ENCODE peak calls at places on chromosomes 11 and 22, in nine cellular contexts. One of them, this sample, is unnamed.

GRCh38 chr11:4035985-4036384 is 58.6 kb upstream of the RRM1 start:
- DNase-seq in activated effector memory CD4-positive, alpha-beta T cell treated with anti-CD3 and anti-CD28 coated beads, Interleukin-2, amount 50 U/mL, for 16 hours: no peak
- DNase-seq in stimulated activated CD8-positive, alpha-beta memory T cell treated with anti-CD3 and anti-CD28 coated beads, Interleukin-7, amount 100 ng/mL, for 24 hours: no peak
- DNase-seq in amygdala: no peak
- DNase-seq in right cardiac atrium: no peak
- DNase-seq in stimulated activated CD4-positive, alpha-beta T cell treated with anti-CD3 and anti-CD28 coated beads, Interleukin-1b, Interleukin-23, amount 100 ng/mL, for 24 hours: no peak
- DNase-seq in Right ventricle myocardium superior: no peak
- DNase-seq in T-cell: no peak
- DNase-seq in NCI-H1105: no peak
- DNase-seq in this sample: no peak

GRCh38 chr11:125950696-125951645 is 5.1 kb downstream of the VSIG10L2 start:
- DNase-seq in NCI-H1105: no peak
- DNase-seq in stimulated activated CD4-positive, alpha-beta T cell treated with anti-CD3 and anti-CD28 coated beads, Interleukin-1b, Interleukin-23, amount 100 ng/mL, for 24 hours: no peak
- DNase-seq in Right ventricle myocardium superior: peak; percentile 85
- DNase-seq in activated effector memory CD4-positive, alpha-beta T cell treated with anti-CD3 and anti-CD28 coated beads, Interleukin-2, amount 50 U/mL, for 16 hours: no peak
- DNase-seq in T-cell: no peak
- DNase-seq in right cardiac atrium: peak; percentile 81
- DNase-seq in stimulated activated CD8-positive, alpha-beta memory T cell treated with anti-CD3 and anti-CD28 coated beads, Interleukin-7, amount 100 ng/mL, for 24 hours: no peak
- DNase-seq in amygdala: no peak
- DNase-seq in this sample: peak; percentile 96

GRCh38 chr11:69641681-69642548 is 959 bp downstream of the CCND1 start:
- DNase-seq in Right ventricle myocardium superior: no peak
- DNase-seq in T-cell: no peak
- DNase-seq in right cardiac atrium: no peak
- DNase-seq in activated effector memory CD4-positive, alpha-beta T cell treated with anti-CD3 and anti-CD28 coated beads, Interleukin-2, amount 50 U/mL, for 16 hours: peak; percentile 60
- DNase-seq in stimulated activated CD4-positive, alpha-beta T cell treated with anti-CD3 and anti-CD28 coated beads, Interleukin-1b, Interleukin-23, amount 100 ng/mL, for 24 hours: no peak
- DNase-seq in amygdala: no peak
- DNase-seq in NCI-H1105: no peak
- DNase-seq in stimulated activated CD8-positive, alpha-beta memory T cell treated with anti-CD3 and anti-CD28 coated beads, Interleukin-7, amount 100 ng/mL, for 24 hours: no peak
- DNase-seq in this sample: peak; percentile 61

GRCh38 chr11:100965346-100965745 is 164.3 kb downstream of the PGR start:
- DNase-seq in NCI-H1105: no peak
- DNase-seq in T-cell: no peak
- DNase-seq in right cardiac atrium: no peak
- DNase-seq in activated effector memory CD4-positive, alpha-beta T cell treated with anti-CD3 and anti-CD28 coated beads, Interleukin-2, amount 50 U/mL, for 16 hours: no peak
- DNase-seq in amygdala: no peak
- DNase-seq in stimulated activated CD4-positive, alpha-beta T cell treated with anti-CD3 and anti-CD28 coated beads, Interleukin-1b, Interleukin-23, amount 100 ng/mL, for 24 hours: no peak
- DNase-seq in Right ventricle myocardium superior: no peak
- DNase-seq in stimulated activated CD8-positive, alpha-beta memory T cell treated with anti-CD3 and anti-CD28 coated beads, Interleukin-7, amount 100 ng/mL, for 24 hours: no peak
- DNase-seq in this sample: no peak

GRCh38 chr22:50683994-50684371 is 11.4 kb downstream of the SHANK3 start:
- DNase-seq in stimulated activated CD4-positive, alpha-beta T cell treated with anti-CD3 and anti-CD28 coated beads, Interleukin-1b, Interleukin-23, amount 100 ng/mL, for 24 hours: no peak
- DNase-seq in activated effector memory CD4-positive, alpha-beta T cell treated with anti-CD3 and anti-CD28 coated beads, Interleukin-2, amount 50 U/mL, for 16 hours: no peak
- DNase-seq in T-cell: no peak
- DNase-seq in Right ventricle myocardium superior: no peak
- DNase-seq in right cardiac atrium: no peak
- DNase-seq in NCI-H1105: no peak
- DNase-seq in amygdala: no peak
- DNase-seq in stimulated activated CD8-positive, alpha-beta memory T cell treated with anti-CD3 and anti-CD28 coated beads, Interleukin-7, amount 100 ng/mL, for 24 hours: no peak
- DNase-seq in this sample: no peak

GRCh38 chr22:44341431-44342346 is 28.9 kb upstream of the SHISAL1 start:
- DNase-seq in amygdala: no peak
- DNase-seq in T-cell: no peak
- DNase-seq in stimulated activated CD8-positive, alpha-beta memory T cell treated with anti-CD3 and anti-CD28 coated beads, Interleukin-7, amount 100 ng/mL, for 24 hours: no peak
- DNase-seq in stimulated activated CD4-positive, alpha-beta T cell treated with anti-CD3 and anti-CD28 coated beads, Interleukin-1b, Interleukin-23, amount 100 ng/mL, for 24 hours: no peak
- DNase-seq in Right ventricle myocardium superior: no peak
- DNase-seq in activated effector memory CD4-positive, alpha-beta T cell treated with anti-CD3 and anti-CD28 coated beads, Interleukin-2, amount 50 U/mL, for 16 hours: no peak
- DNase-seq in right cardiac atrium: peak; percentile 66
- DNase-seq in NCI-H1105: no peak
- DNase-seq in this sample: peak; percentile 86

GRCh38 chr22:19876314-19876940 is 21.8 kb upstream of the GNB1L start:
- DNase-seq in amygdala: no peak
- DNase-seq in NCI-H1105: no peak
- DNase-seq in stimulated activated CD4-positive, alpha-beta T cell treated with anti-CD3 and anti-CD28 coated beads, Interleukin-1b, Interleukin-23, amount 100 ng/mL, for 24 hours: no peak
- DNase-seq in activated effector memory CD4-positive, alpha-beta T cell treated with anti-CD3 and anti-CD28 coated beads, Interleukin-2, amount 50 U/mL, for 16 hours: peak; percentile 61
- DNase-seq in T-cell: no peak
- DNase-seq in stimulated activated CD8-positive, alpha-beta memory T cell treated with anti-CD3 and anti-CD28 coated beads, Interleukin-7, amount 100 ng/mL, for 24 hours: no peak
- DNase-seq in Right ventricle myocardium superior: no peak
- DNase-seq in right cardiac atrium: peak; percentile 27
- DNase-seq in this sample: peak; percentile 45

GRCh38 chr11:122642971-122643370 is 12.6 kb upstream of the UBASH3B start:
- DNase-seq in right cardiac atrium: no peak
- DNase-seq in amygdala: no peak
- DNase-seq in NCI-H1105: no peak
- DNase-seq in T-cell: no peak
- DNase-seq in stimulated activated CD4-positive, alpha-beta T cell treated with anti-CD3 and anti-CD28 coated beads, Interleukin-1b, Interleukin-23, amount 100 ng/mL, for 24 hours: no peak
- DNase-seq in Right ventricle myocardium superior: no peak
- DNase-seq in stimulated activated CD8-positive, alpha-beta memory T cell treated with anti-CD3 and anti-CD28 coated beads, Interleukin-7, amount 100 ng/mL, for 24 hours: no peak
- DNase-seq in activated effector memory CD4-positive, alpha-beta T cell treated with anti-CD3 and anti-CD28 coated beads, Interleukin-2, amount 50 U/mL, for 16 hours: no peak
- DNase-seq in this sample: no peak

GRCh38 chr11:78420255-78420764 is 2.7 kb upstream of the GAB2 start:
- DNase-seq in stimulated activated CD8-positive, alpha-beta memory T cell treated with anti-CD3 and anti-CD28 coated beads, Interleukin-7, amount 100 ng/mL, for 24 hours: peak; percentile 38
- DNase-seq in amygdala: peak; percentile 82
- DNase-seq in stimulated activated CD4-positive, alpha-beta T cell treated with anti-CD3 and anti-CD28 coated beads, Interleukin-1b, Interleukin-23, amount 100 ng/mL, for 24 hours: peak; percentile 7
- DNase-seq in Right ventricle myocardium superior: peak; percentile 82
- DNase-seq in NCI-H1105: peak; percentile 18
- DNase-seq in activated effector memory CD4-positive, alpha-beta T cell treated with anti-CD3 and anti-CD28 coated beads, Interleukin-2, amount 50 U/mL, for 16 hours: peak; percentile 81
- DNase-seq in T-cell: no peak
- DNase-seq in right cardiac atrium: peak; percentile 83
- DNase-seq in this sample: peak; percentile 86

GRCh38 chr11:86671386-86672006 is 920 bp downstream of the ME3 start:
- DNase-seq in Right ventricle myocardium superior: peak; percentile 90
- DNase-seq in stimulated activated CD8-positive, alpha-beta memory T cell treated with anti-CD3 and anti-CD28 coated beads, Interleukin-7, amount 100 ng/mL, for 24 hours: no peak
- DNase-seq in T-cell: no peak
- DNase-seq in NCI-H1105: peak; percentile 57
- DNase-seq in activated effector memory CD4-positive, alpha-beta T cell treated with anti-CD3 and anti-CD28 coated beads, Interleukin-2, amount 50 U/mL, for 16 hours: no peak
- DNase-seq in right cardiac atrium: peak; percentile 83
- DNase-seq in stimulated activated CD4-positive, alpha-beta T cell treated with anti-CD3 and anti-CD28 coated beads, Interleukin-1b, Interleukin-23, amount 100 ng/mL, for 24 hours: no peak
- DNase-seq in amygdala: peak; percentile 46
- DNase-seq in this sample: peak; percentile 92

GRCh38 chr22:36587289-36588154 is 58.6 kb upstream of the EIF3D start:
- DNase-seq in right cardiac atrium: no peak
- DNase-seq in NCI-H1105: no peak
- DNase-seq in stimulated activated CD8-positive, alpha-beta memory T cell treated with anti-CD3 and anti-CD28 coated beads, Interleukin-7, amount 100 ng/mL, for 24 hours: no peak
- DNase-seq in activated effector memory CD4-positive, alpha-beta T cell treated with anti-CD3 and anti-CD28 coated beads, Interleukin-2, amount 50 U/mL, for 16 hours: no peak
- DNase-seq in stimulated activated CD4-positive, alpha-beta T cell treated with anti-CD3 and anti-CD28 coated beads, Interleukin-1b, Interleukin-23, amount 100 ng/mL, for 24 hours: no peak
- DNase-seq in Right ventricle myocardium superior: no peak
- DNase-seq in T-cell: no peak
- DNase-seq in amygdala: no peak
- DNase-seq in this sample: no peak

GRCh38 chr22:27331526-27332281 is 469.9 kb downstream of the MN1 start:
- DNase-seq in amygdala: no peak
- DNase-seq in activated effector memory CD4-positive, alpha-beta T cell treated with anti-CD3 and anti-CD28 coated beads, Interleukin-2, amount 50 U/mL, for 16 hours: no peak
- DNase-seq in stimulated activated CD4-positive, alpha-beta T cell treated with anti-CD3 and anti-CD28 coated beads, Interleukin-1b, Interleukin-23, amount 100 ng/mL, for 24 hours: no peak
- DNase-seq in Right ventricle myocardium superior: peak; percentile 76
- DNase-seq in stimulated activated CD8-positive, alpha-beta memory T cell treated with anti-CD3 and anti-CD28 coated beads, Interleukin-7, amount 100 ng/mL, for 24 hours: no peak
- DNase-seq in right cardiac atrium: peak; percentile 80
- DNase-seq in NCI-H1105: no peak
- DNase-seq in T-cell: no peak
- DNase-seq in this sample: peak; percentile 74

GRCh38 chr11:34528072-34528471 is 14.5 kb upstream of the ELF5 start:
- DNase-seq in T-cell: no peak
- DNase-seq in stimulated activated CD4-positive, alpha-beta T cell treated with anti-CD3 and anti-CD28 coated beads, Interleukin-1b, Interleukin-23, amount 100 ng/mL, for 24 hours: no peak
- DNase-seq in amygdala: no peak
- DNase-seq in Right ventricle myocardium superior: no peak
- DNase-seq in NCI-H1105: no peak
- DNase-seq in activated effector memory CD4-positive, alpha-beta T cell treated with anti-CD3 and anti-CD28 coated beads, Interleukin-2, amount 50 U/mL, for 16 hours: no peak
- DNase-seq in right cardiac atrium: no peak
- DNase-seq in stimulated activated CD8-positive, alpha-beta memory T cell treated with anti-CD3 and anti-CD28 coated beads, Interleukin-7, amount 100 ng/mL, for 24 hours: no peak
- DNase-seq in this sample: no peak

GRCh38 chr11:128346808-128347207 is 240.6 kb downstream of the ETS1 start:
- DNase-seq in NCI-H1105: no peak
- DNase-seq in stimulated activated CD8-positive, alpha-beta memory T cell treated with anti-CD3 and anti-CD28 coated beads, Interleukin-7, amount 100 ng/mL, for 24 hours: no peak
- DNase-seq in right cardiac atrium: no peak
- DNase-seq in Right ventricle myocardium superior: no peak
- DNase-seq in activated effector memory CD4-positive, alpha-beta T cell treated with anti-CD3 and anti-CD28 coated beads, Interleukin-2, amount 50 U/mL, for 16 hours: peak; percentile 74
- DNase-seq in amygdala: no peak
- DNase-seq in stimulated activated CD4-positive, alpha-beta T cell treated with anti-CD3 and anti-CD28 coated beads, Interleukin-1b, Interleukin-23, amount 100 ng/mL, for 24 hours: no peak
- DNase-seq in T-cell: no peak
- DNase-seq in this sample: no peak

GRCh38 chr22:42805016-42805997 is 51.8 kb downstream of the ARFGAP3 start:
- DNase-seq in NCI-H1105: peak; percentile 60
- DNase-seq in right cardiac atrium: no peak
- DNase-seq in stimulated activated CD8-positive, alpha-beta memory T cell treated with anti-CD3 and anti-CD28 coated beads, Interleukin-7, amount 100 ng/mL, for 24 hours: no peak
- DNase-seq in amygdala: peak; percentile 41
- DNase-seq in activated effector memory CD4-positive, alpha-beta T cell treated with anti-CD3 and anti-CD28 coated beads, Interleukin-2, amount 50 U/mL, for 16 hours: no peak
- DNase-seq in stimulated activated CD4-positive, alpha-beta T cell treated with anti-CD3 and anti-CD28 coated beads, Interleukin-1b, Interleukin-23, amount 100 ng/mL, for 24 hours: no peak
- DNase-seq in T-cell: no peak
- DNase-seq in Right ventricle myocardium superior: peak; percentile 71
- DNase-seq in this sample: peak; percentile 68

GRCh38 chr11:13105237-13105844 is 96.2 kb downstream of the RASSF10 start:
- DNase-seq in Right ventricle myocardium superior: peak; percentile 44
- DNase-seq in stimulated activated CD4-positive, alpha-beta T cell treated with anti-CD3 and anti-CD28 coated beads, Interleukin-1b, Interleukin-23, amount 100 ng/mL, for 24 hours: no peak
- DNase-seq in right cardiac atrium: peak; percentile 52
- DNase-seq in stimulated activated CD8-positive, alpha-beta memory T cell treated with anti-CD3 and anti-CD28 coated beads, Interleukin-7, amount 100 ng/mL, for 24 hours: no peak
- DNase-seq in NCI-H1105: peak; percentile 67
- DNase-seq in amygdala: no peak
- DNase-seq in activated effector memory CD4-positive, alpha-beta T cell treated with anti-CD3 and anti-CD28 coated beads, Interleukin-2, amount 50 U/mL, for 16 hours: no peak
- DNase-seq in T-cell: no peak
- DNase-seq in this sample: no peak

GRCh38 chr11:79708319-79708928 is 267.6 kb upstream of the TENM4 start:
- DNase-seq in stimulated activated CD4-positive, alpha-beta T cell treated with anti-CD3 and anti-CD28 coated beads, Interleukin-1b, Interleukin-23, amount 100 ng/mL, for 24 hours: no peak
- DNase-seq in stimulated activated CD8-positive, alpha-beta memory T cell treated with anti-CD3 and anti-CD28 coated beads, Interleukin-7, amount 100 ng/mL, for 24 hours: no peak
- DNase-seq in NCI-H1105: peak; percentile 56
- DNase-seq in amygdala: no peak
- DNase-seq in right cardiac atrium: no peak
- DNase-seq in T-cell: no peak
- DNase-seq in Right ventricle myocardium superior: no peak
- DNase-seq in activated effector memory CD4-positive, alpha-beta T cell treated with anti-CD3 and anti-CD28 coated beads, Interleukin-2, amount 50 U/mL, for 16 hours: no peak
- DNase-seq in this sample: no peak

GRCh38 chr11:77874206-77874605 is 53.3 kb downstream of the AAMDC start:
- DNase-seq in Right ventricle myocardium superior: no peak
- DNase-seq in activated effector memory CD4-positive, alpha-beta T cell treated with anti-CD3 and anti-CD28 coated beads, Interleukin-2, amount 50 U/mL, for 16 hours: no peak
- DNase-seq in stimulated activated CD8-positive, alpha-beta memory T cell treated with anti-CD3 and anti-CD28 coated beads, Interleukin-7, amount 100 ng/mL, for 24 hours: no peak
- DNase-seq in stimulated activated CD4-positive, alpha-beta T cell treated with anti-CD3 and anti-CD28 coated beads, Interleukin-1b, Interleukin-23, amount 100 ng/mL, for 24 hours: no peak
- DNase-seq in T-cell: no peak
- DNase-seq in right cardiac atrium: no peak
- DNase-seq in amygdala: no peak
- DNase-seq in NCI-H1105: no peak
- DNase-seq in this sample: no peak

GRCh38 chr22:50419116-50419515 is 55.7 kb downstream of the SBF1 start:
- DNase-seq in activated effector memory CD4-positive, alpha-beta T cell treated with anti-CD3 and anti-CD28 coated beads, Interleukin-2, amount 50 U/mL, for 16 hours: no peak
- DNase-seq in stimulated activated CD4-positive, alpha-beta T cell treated with anti-CD3 and anti-CD28 coated beads, Interleukin-1b, Interleukin-23, amount 100 ng/mL, for 24 hours: no peak
- DNase-seq in stimulated activated CD8-positive, alpha-beta memory T cell treated with anti-CD3 and anti-CD28 coated beads, Interleukin-7, amount 100 ng/mL, for 24 hours: no peak
- DNase-seq in NCI-H1105: no peak
- DNase-seq in amygdala: no peak
- DNase-seq in right cardiac atrium: no peak
- DNase-seq in T-cell: no peak
- DNase-seq in Right ventricle myocardium superior: peak; percentile 32
- DNase-seq in this sample: no peak

GRCh38 chr22:17120281-17120680 is 879 bp downstream of the TMEM121B start:
- DNase-seq in Right ventricle myocardium superior: peak; percentile 72
- DNase-seq in NCI-H1105: no peak
- DNase-seq in amygdala: no peak
- DNase-seq in stimulated activated CD4-positive, alpha-beta T cell treated with anti-CD3 and anti-CD28 coated beads, Interleukin-1b, Interleukin-23, amount 100 ng/mL, for 24 hours: peak; percentile 36
- DNase-seq in activated effector memory CD4-positive, alpha-beta T cell treated with anti-CD3 and anti-CD28 coated beads, Interleukin-2, amount 50 U/mL, for 16 hours: peak; percentile 82
- DNase-seq in right cardiac atrium: peak; percentile 69
- DNase-seq in T-cell: no peak
- DNase-seq in stimulated activated CD8-positive, alpha-beta memory T cell treated with anti-CD3 and anti-CD28 coated beads, Interleukin-7, amount 100 ng/mL, for 24 hours: no peak
- DNase-seq in this sample: no peak

GRCh38 chr11:113647856-113648255 is 58.3 kb downstream of the TMPRSS5 start:
- DNase-seq in T-cell: no peak
- DNase-seq in stimulated activated CD8-positive, alpha-beta memory T cell treated with anti-CD3 and anti-CD28 coated beads, Interleukin-7, amount 100 ng/mL, for 24 hours: no peak
- DNase-seq in Right ventricle myocardium superior: no peak
- DNase-seq in amygdala: no peak
- DNase-seq in right cardiac atrium: no peak
- DNase-seq in activated effector memory CD4-positive, alpha-beta T cell treated with anti-CD3 and anti-CD28 coated beads, Interleukin-2, amount 50 U/mL, for 16 hours: no peak
- DNase-seq in stimulated activated CD4-positive, alpha-beta T cell treated with anti-CD3 and anti-CD28 coated beads, Interleukin-1b, Interleukin-23, amount 100 ng/mL, for 24 hours: no peak
- DNase-seq in NCI-H1105: no peak
- DNase-seq in this sample: no peak

GRCh38 chr11:78810489-78811090 is 235.9 kb upstream of the NARS2 start:
- DNase-seq in Right ventricle myocardium superior: no peak
- DNase-seq in T-cell: no peak
- DNase-seq in activated effector memory CD4-positive, alpha-beta T cell treated with anti-CD3 and anti-CD28 coated beads, Interleukin-2, amount 50 U/mL, for 16 hours: no peak
- DNase-seq in stimulated activated CD4-positive, alpha-beta T cell treated with anti-CD3 and anti-CD28 coated beads, Interleukin-1b, Interleukin-23, amount 100 ng/mL, for 24 hours: no peak
- DNase-seq in right cardiac atrium: no peak
- DNase-seq in amygdala: no peak
- DNase-seq in stimulated activated CD8-positive, alpha-beta memory T cell treated with anti-CD3 and anti-CD28 coated beads, Interleukin-7, amount 100 ng/mL, for 24 hours: no peak
- DNase-seq in NCI-H1105: no peak
- DNase-seq in this sample: peak; percentile 73

GRCh38 chr11:79087957-79088318 is 352.9 kb downstream of the TENM4 start:
- DNase-seq in amygdala: no peak
- DNase-seq in Right ventricle myocardium superior: no peak
- DNase-seq in stimulated activated CD8-positive, alpha-beta memory T cell treated with anti-CD3 and anti-CD28 coated beads, Interleukin-7, amount 100 ng/mL, for 24 hours: no peak
- DNase-seq in T-cell: no peak
- DNase-seq in NCI-H1105: no peak
- DNase-seq in stimulated activated CD4-positive, alpha-beta T cell treated with anti-CD3 and anti-CD28 coated beads, Interleukin-1b, Interleukin-23, amount 100 ng/mL, for 24 hours: no peak
- DNase-seq in activated effector memory CD4-positive, alpha-beta T cell treated with anti-CD3 and anti-CD28 coated beads, Interleukin-2, amount 50 U/mL, for 16 hours: no peak
- DNase-seq in right cardiac atrium: no peak
- DNase-seq in this sample: no peak

GRCh38 chr11:83047515-83048225 is 24.0 kb downstream of the RAB30 start:
- DNase-seq in Right ventricle myocardium superior: no peak
- DNase-seq in amygdala: no peak
- DNase-seq in right cardiac atrium: no peak
- DNase-seq in activated effector memory CD4-positive, alpha-beta T cell treated with anti-CD3 and anti-CD28 coated beads, Interleukin-2, amount 50 U/mL, for 16 hours: no peak
- DNase-seq in stimulated activated CD4-positive, alpha-beta T cell treated with anti-CD3 and anti-CD28 coated beads, Interleukin-1b, Interleukin-23, amount 100 ng/mL, for 24 hours: no peak
- DNase-seq in NCI-H1105: no peak
- DNase-seq in stimulated activated CD8-positive, alpha-beta memory T cell treated with anti-CD3 and anti-CD28 coated beads, Interleukin-7, amount 100 ng/mL, for 24 hours: no peak
- DNase-seq in T-cell: no peak
- DNase-seq in this sample: no peak

GRCh38 chr11:122723106-122723505 is 67.6 kb downstream of the UBASH3B start:
- DNase-seq in T-cell: no peak
- DNase-seq in activated effector memory CD4-positive, alpha-beta T cell treated with anti-CD3 and anti-CD28 coated beads, Interleukin-2, amount 50 U/mL, for 16 hours: no peak
- DNase-seq in stimulated activated CD8-positive, alpha-beta memory T cell treated with anti-CD3 and anti-CD28 coated beads, Interleukin-7, amount 100 ng/mL, for 24 hours: no peak
- DNase-seq in stimulated activated CD4-positive, alpha-beta T cell treated with anti-CD3 and anti-CD28 coated beads, Interleukin-1b, Interleukin-23, amount 100 ng/mL, for 24 hours: no peak
- DNase-seq in Right ventricle myocardium superior: no peak
- DNase-seq in right cardiac atrium: no peak
- DNase-seq in amygdala: no peak
- DNase-seq in NCI-H1105: no peak
- DNase-seq in this sample: no peak

GRCh38 chr11:12693075-12693473 is 18.9 kb downstream of the TEAD1 start:
- DNase-seq in T-cell: no peak
- DNase-seq in stimulated activated CD4-positive, alpha-beta T cell treated with anti-CD3 and anti-CD28 coated beads, Interleukin-1b, Interleukin-23, amount 100 ng/mL, for 24 hours: no peak
- DNase-seq in Right ventricle myocardium superior: no peak
- DNase-seq in activated effector memory CD4-positive, alpha-beta T cell treated with anti-CD3 and anti-CD28 coated beads, Interleukin-2, amount 50 U/mL, for 16 hours: no peak
- DNase-seq in amygdala: no peak
- DNase-seq in right cardiac atrium: no peak
- DNase-seq in NCI-H1105: no peak
- DNase-seq in stimulated activated CD8-positive, alpha-beta memory T cell treated with anti-CD3 and anti-CD28 coated beads, Interleukin-7, amount 100 ng/mL, for 24 hours: no peak
- DNase-seq in this sample: no peak

This sample was measured in sigmoid colon.